ENCODE peak calls at places on chromosomes 11 and 22, in five cellular contexts. One of them, this sample, is unnamed.

GRCh38 chr22:46201059-46201757 is 48.9 kb downstream of the CDPF1 start:
- DNase-seq in tibial nerve: no peak
- DNase-seq in epithelial cell of esophagus: no peak
- DNase-seq in brain microvascular endothelial cell: no peak
- DNase-seq in foreskin fibroblast: no peak
- DNase-seq in this sample: peak

GRCh38 chr11:116990061-116990473 is 108.2 kb downstream of the SIK3 start:
- DNase-seq in tibial nerve: no peak
- DNase-seq in brain microvascular endothelial cell: peak
- DNase-seq in epithelial cell of esophagus: peak
- DNase-seq in foreskin fibroblast: peak
- DNase-seq in this sample: no peak

GRCh38 chr11:125282596-125282914 is 118.0 kb downstream of the PKNOX2 start:
- DNase-seq in foreskin fibroblast: no peak
- DNase-seq in tibial nerve: no peak
- DNase-seq in brain microvascular endothelial cell: no peak
- DNase-seq in epithelial cell of esophagus: no peak
- DNase-seq in this sample: no peak

GRCh38 chr11:131688056-131688693 is 317.8 kb downstream of the NTM start:
- DNase-seq in foreskin fibroblast: peak
- DNase-seq in epithelial cell of esophagus: peak
- DNase-seq in tibial nerve: peak
- DNase-seq in brain microvascular endothelial cell: peak
- DNase-seq in this sample: peak

GRCh38 chr22:26546282-26546681 is 34.0 kb upstream of the TFIP11 start:
- DNase-seq in foreskin fibroblast: no peak
- DNase-seq in brain microvascular endothelial cell: no peak
- DNase-seq in tibial nerve: no peak
- DNase-seq in epithelial cell of esophagus: no peak
- DNase-seq in this sample: no peak

GRCh38 chr22:26922804-26923203 is 265.4 kb downstream of the MIAT start:
- DNase-seq in epithelial cell of esophagus: peak
- DNase-seq in foreskin fibroblast: no peak
- DNase-seq in tibial nerve: no peak
- DNase-seq in brain microvascular endothelial cell: no peak
- DNase-seq in this sample: peak

GRCh38 chr11:96168623-96169022 is 174.4 kb downstream of the MAML2 start:
- DNase-seq in brain microvascular endothelial cell: peak
- DNase-seq in tibial nerve: no peak
- DNase-seq in epithelial cell of esophagus: peak
- DNase-seq in foreskin fibroblast: peak
- DNase-seq in this sample: no peak

GRCh38 chr22:45227645-45228400 is 12.9 kb downstream of the KIAA0930 start:
- DNase-seq in foreskin fibroblast: no peak
- DNase-seq in epithelial cell of esophagus: no peak
- DNase-seq in tibial nerve: no peak
- DNase-seq in brain microvascular endothelial cell: no peak
- DNase-seq in this sample: peak

GRCh38 chr22:43922123-43922522 is 1.5 kb upstream of the PNPLA3 start:
- DNase-seq in tibial nerve: no peak
- DNase-seq in epithelial cell of esophagus: no peak
- DNase-seq in brain microvascular endothelial cell: no peak
- DNase-seq in foreskin fibroblast: no peak
- DNase-seq in this sample: peak

GRCh38 chr22:20021196-20022181 is 579 bp downstream of the TANGO2 start:
- DNase-seq in epithelial cell of esophagus: peak
- DNase-seq in brain microvascular endothelial cell: no peak
- DNase-seq in foreskin fibroblast: peak
- DNase-seq in tibial nerve: no peak
- DNase-seq in this sample: no peak

GRCh38 chr11:96894587-96894986 is 504.8 kb downstream of the JRKL start:
- DNase-seq in brain microvascular endothelial cell: no peak
- DNase-seq in foreskin fibroblast: no peak
- DNase-seq in epithelial cell of esophagus: no peak
- DNase-seq in tibial nerve: no peak
- DNase-seq in this sample: no peak

GRCh38 chr11:121435132-121435531 is 17.0 kb upstream of the SORL1 start:
- DNase-seq in brain microvascular endothelial cell: no peak
- DNase-seq in foreskin fibroblast: no peak
- DNase-seq in epithelial cell of esophagus: no peak
- DNase-seq in tibial nerve: no peak
- DNase-seq in this sample: no peak

GRCh38 chr22:38623357-38623756 is 32.8 kb downstream of the FAM227A start:
- DNase-seq in epithelial cell of esophagus: no peak
- DNase-seq in foreskin fibroblast: no peak
- DNase-seq in tibial nerve: no peak
- DNase-seq in brain microvascular endothelial cell: no peak
- DNase-seq in this sample: no peak

GRCh38 chr22:36733271-36733670 is 29.7 kb upstream of the CACNG2 start:
- DNase-seq in epithelial cell of esophagus: no peak
- DNase-seq in foreskin fibroblast: no peak
- DNase-seq in brain microvascular endothelial cell: no peak
- DNase-seq in tibial nerve: no peak
- DNase-seq in this sample: peak

GRCh38 chr11:32213223-32213622 is 122.3 kb downstream of the RCN1 start:
- DNase-seq in foreskin fibroblast: peak
- DNase-seq in brain microvascular endothelial cell: peak
- DNase-seq in tibial nerve: no peak
- DNase-seq in epithelial cell of esophagus: peak
- DNase-seq in this sample: no peak

GRCh38 chr22:22705328-22706100 is 61.1 kb downstream of the GGTLC2 start:
- DNase-seq in tibial nerve: no peak
- DNase-seq in epithelial cell of esophagus: no peak
- DNase-seq in brain microvascular endothelial cell: no peak
- DNase-seq in foreskin fibroblast: no peak
- DNase-seq in this sample: no peak

GRCh38 chr11:3195251-3196160 is 23.1 kb downstream of the MRGPRG start:
- DNase-seq in foreskin fibroblast: peak
- DNase-seq in tibial nerve: no peak
- DNase-seq in epithelial cell of esophagus: no peak
- DNase-seq in brain microvascular endothelial cell: peak
- DNase-seq in this sample: peak

GRCh38 chr22:50473088-50473487 is 1.7 kb downstream of the SBF1 start:
- DNase-seq in tibial nerve: no peak
- DNase-seq in brain microvascular endothelial cell: no peak
- DNase-seq in epithelial cell of esophagus: peak
- DNase-seq in foreskin fibroblast: no peak
- DNase-seq in this sample: peak

GRCh38 chr11:20443596-20443995 is 56.1 kb downstream of the PRMT3 start:
- DNase-seq in foreskin fibroblast: no peak
- DNase-seq in epithelial cell of esophagus: peak
- DNase-seq in brain microvascular endothelial cell: no peak
- DNase-seq in tibial nerve: no peak
- DNase-seq in this sample: peak

GRCh38 chr11:6705905-6706535 is 22.9 kb upstream of the MRPL17 start:
- DNase-seq in brain microvascular endothelial cell: peak
- DNase-seq in foreskin fibroblast: peak
- DNase-seq in tibial nerve: peak
- DNase-seq in epithelial cell of esophagus: peak
- DNase-seq in this sample: peak

GRCh38 chr11:65539401-65540289 is 14.8 kb downstream of the SCYL1 start:
- DNase-seq in foreskin fibroblast: no peak
- DNase-seq in tibial nerve: no peak
- DNase-seq in brain microvascular endothelial cell: no peak
- DNase-seq in epithelial cell of esophagus: peak
- DNase-seq in this sample: peak

GRCh38 chr11:8038393-8038792 is 42.6 kb upstream of the TUB start:
- DNase-seq in brain microvascular endothelial cell: no peak
- DNase-seq in foreskin fibroblast: no peak
- DNase-seq in tibial nerve: no peak
- DNase-seq in epithelial cell of esophagus: no peak
- DNase-seq in this sample: no peak
- H3K4me3 ChIP-seq in brain microvascular endothelial cell: no peak
- H3K4me3 ChIP-seq in foreskin fibroblast: no peak
- H3K4me3 ChIP-seq in tibial nerve: no peak
- H3K4me3 ChIP-seq in epithelial cell of esophagus: no peak
- H3K4me3 ChIP-seq in this sample: no peak

DNA sequence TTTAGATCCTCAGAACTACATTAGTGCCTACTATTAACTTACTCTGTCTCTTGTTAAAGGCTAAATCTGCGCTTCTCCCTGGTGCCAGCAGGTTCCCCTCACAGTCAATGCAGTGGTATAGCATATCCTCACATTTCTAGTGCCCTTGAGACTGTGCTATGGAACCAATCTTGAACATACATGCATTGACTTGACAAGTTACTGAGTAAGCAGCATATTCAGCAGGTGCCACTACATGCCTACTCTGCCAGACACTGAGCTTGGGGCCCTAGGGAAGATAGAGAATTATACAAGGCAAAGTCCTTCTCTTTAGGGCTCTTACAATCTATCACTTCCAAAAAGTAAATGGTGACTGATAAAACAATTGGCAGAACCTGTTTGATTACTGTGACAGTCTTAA is 3.2 kb downstream of the FUT4 start:
- DNase-seq in epithelial cell of esophagus: peak
- DNase-seq in tibial nerve: no peak
- DNase-seq in brain microvascular endothelial cell: no peak
- DNase-seq in foreskin fibroblast: no peak
- DNase-seq in this sample: no peak
- H3K4me3 ChIP-seq in epithelial cell of esophagus: no peak
- H3K4me3 ChIP-seq in tibial nerve: no peak
- H3K4me3 ChIP-seq in brain microvascular endothelial cell: peak
- H3K4me3 ChIP-seq in foreskin fibroblast: peak
- H3K4me3 ChIP-seq in this sample: no peak

GRCh38 chr11:118884613-118885274 is 1.1 kb downstream of the CXCR5 start:
- DNase-seq in tibial nerve: no peak
- DNase-seq in brain microvascular endothelial cell: no peak
- DNase-seq in foreskin fibroblast: no peak
- DNase-seq in epithelial cell of esophagus: no peak
- DNase-seq in this sample: peak
- H3K4me3 ChIP-seq in tibial nerve: no peak
- H3K4me3 ChIP-seq in brain microvascular endothelial cell: no peak
- H3K4me3 ChIP-seq in foreskin fibroblast: no peak
- H3K4me3 ChIP-seq in epithelial cell of esophagus: no peak
- H3K4me3 ChIP-seq in this sample: no peak

GRCh38 chr11:18394928-18395734 is 768 bp downstream of the LDHA start:
- DNase-seq in epithelial cell of esophagus: no peak
- DNase-seq in tibial nerve: no peak
- DNase-seq in foreskin fibroblast: no peak
- DNase-seq in brain microvascular endothelial cell: peak
- DNase-seq in this sample: peak

GRCh38 chr11:18393581-18394299 is 623 bp upstream of the LDHA start:
- DNase-seq in brain microvascular endothelial cell: no peak
- DNase-seq in tibial nerve: no peak
- DNase-seq in foreskin fibroblast: no peak
- DNase-seq in epithelial cell of esophagus: no peak
- DNase-seq in this sample: no peak

GRCh38 chr11:18390088-18390487 is 4.3 kb upstream of the LDHA start:
- DNase-seq in tibial nerve: no peak
- DNase-seq in foreskin fibroblast: no peak
- DNase-seq in brain microvascular endothelial cell: no peak
- DNase-seq in epithelial cell of esophagus: no peak
- DNase-seq in this sample: no peak

GRCh38 chr11:18394300-18394927 is at the start of gene LDHA:
- DNase-seq in brain microvascular endothelial cell: peak
- DNase-seq in tibial nerve: peak
- DNase-seq in foreskin fibroblast: peak
- DNase-seq in epithelial cell of esophagus: peak
- DNase-seq in this sample: peak

DNA sequence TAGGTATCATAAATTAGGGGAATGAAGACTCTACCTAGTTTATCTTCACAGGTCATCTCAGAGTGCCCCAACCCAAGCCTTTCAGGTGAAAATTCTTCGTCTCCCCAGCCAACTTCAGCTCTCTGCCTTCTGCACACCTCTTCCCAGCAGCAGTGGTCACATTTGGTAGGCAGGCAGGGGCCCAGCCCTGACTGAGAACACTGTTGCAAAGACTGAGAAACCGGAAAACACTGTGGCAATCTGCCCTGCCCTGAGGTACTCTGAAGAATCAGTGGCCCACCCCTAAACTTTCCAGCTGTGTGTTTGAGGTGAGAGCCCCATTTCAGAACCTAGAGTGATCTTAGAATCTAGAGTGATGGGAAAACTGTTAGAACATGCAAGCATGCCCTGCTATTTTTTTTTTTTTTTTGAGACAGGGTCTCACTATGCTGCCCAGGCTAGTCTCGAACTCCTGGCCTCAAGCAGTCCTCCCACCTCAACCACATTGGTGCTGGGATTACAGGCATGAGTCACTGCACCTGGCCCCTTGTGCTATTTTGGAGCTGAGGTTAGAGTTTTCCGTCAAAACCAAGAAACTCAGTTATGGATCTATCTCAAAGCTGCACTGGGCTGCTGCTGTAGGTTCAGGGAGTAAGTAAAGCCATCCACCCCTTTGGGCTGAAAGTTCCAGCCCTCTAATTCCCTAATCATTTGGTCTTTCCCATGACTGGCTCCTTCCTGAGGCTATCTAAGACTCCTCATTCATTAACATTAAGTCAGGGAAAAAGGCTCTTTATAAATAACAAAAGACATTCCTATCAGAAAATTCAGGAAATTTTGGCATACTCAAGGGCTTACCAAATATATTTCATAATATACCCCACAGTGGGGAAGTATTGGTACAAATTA is 1.7 kb upstream of the LDHA start:
- DNase-seq in brain microvascular endothelial cell: no peak
- DNase-seq in tibial nerve: no peak
- DNase-seq in epithelial cell of esophagus: peak
- DNase-seq in foreskin fibroblast: no peak
- DNase-seq in this sample: no peak
- H3K4me3 ChIP-seq in brain microvascular endothelial cell: no peak
- H3K4me3 ChIP-seq in tibial nerve: no peak
- H3K4me3 ChIP-seq in epithelial cell of esophagus: no peak
- H3K4me3 ChIP-seq in foreskin fibroblast: no peak
- H3K4me3 ChIP-seq in this sample: no peak

GRCh38 chr11:133925756-133926155 is 31.0 kb downstream of the IGSF9B start:
- DNase-seq in epithelial cell of esophagus: no peak
- DNase-seq in brain microvascular endothelial cell: no peak
- DNase-seq in foreskin fibroblast: no peak
- DNase-seq in tibial nerve: no peak
- DNase-seq in this sample: no peak

GRCh38 chr11:133928628-133929059 is 28.1 kb downstream of the IGSF9B start:
- DNase-seq in foreskin fibroblast: no peak
- DNase-seq in brain microvascular endothelial cell: no peak
- DNase-seq in epithelial cell of esophagus: peak
- DNase-seq in tibial nerve: no peak
- DNase-seq in this sample: no peak

GRCh38 chr11:133926466-133927246 is 30.1 kb downstream of the IGSF9B start:
- DNase-seq in tibial nerve: no peak
- DNase-seq in foreskin fibroblast: no peak
- DNase-seq in epithelial cell of esophagus: no peak
- DNase-seq in brain microvascular endothelial cell: no peak
- DNase-seq in this sample: no peak

GRCh38 chr11:133929401-133930052 is 27.2 kb downstream of the IGSF9B start:
- DNase-seq in tibial nerve: no peak
- DNase-seq in epithelial cell of esophagus: no peak
- DNase-seq in brain microvascular endothelial cell: no peak
- DNase-seq in foreskin fibroblast: no peak
- DNase-seq in this sample: peak

GRCh38 chr11:133927690-133928627 is 28.8 kb downstream of the IGSF9B start:
- DNase-seq in tibial nerve: peak
- DNase-seq in brain microvascular endothelial cell: peak
- DNase-seq in epithelial cell of esophagus: peak
- DNase-seq in foreskin fibroblast: peak
- DNase-seq in this sample: peak
- H3K4me3 ChIP-seq in tibial nerve: peak
- H3K4me3 ChIP-seq in brain microvascular endothelial cell: no peak
- H3K4me3 ChIP-seq in epithelial cell of esophagus: no peak
- H3K4me3 ChIP-seq in foreskin fibroblast: peak
- H3K4me3 ChIP-seq in this sample: no peak

GRCh38 chr11:88402192-88402715 is 64.7 kb upstream of the CTSC start:
- DNase-seq in foreskin fibroblast: peak
- DNase-seq in tibial nerve: no peak
- DNase-seq in epithelial cell of esophagus: peak
- DNase-seq in brain microvascular endothelial cell: peak
- DNase-seq in this sample: no peak
- H3K4me3 ChIP-seq in foreskin fibroblast: no peak
- H3K4me3 ChIP-seq in tibial nerve: no peak
- H3K4me3 ChIP-seq in epithelial cell of esophagus: no peak
- H3K4me3 ChIP-seq in brain microvascular endothelial cell: no peak
- H3K4me3 ChIP-seq in this sample: no peak

GRCh38 chr11:115134886-115135285 is 369.3 kb downstream of the CADM1 start:
- DNase-seq in tibial nerve: no peak
- DNase-seq in epithelial cell of esophagus: no peak
- DNase-seq in foreskin fibroblast: no peak
- DNase-seq in brain microvascular endothelial cell: no peak
- DNase-seq in this sample: no peak
- H3K4me3 ChIP-seq in tibial nerve: no peak
- H3K4me3 ChIP-seq in epithelial cell of esophagus: no peak
- H3K4me3 ChIP-seq in foreskin fibroblast: no peak
- H3K4me3 ChIP-seq in brain microvascular endothelial cell: no peak
- H3K4me3 ChIP-seq in this sample: no peak